ENCODE peak calls at places on chromosomes 2 and 18, in eight cellular contexts. Y is hepatocyte, U is H1, X is Caco-2, L is upper lobe of left lung, Z is adrenal gland, T is lower lobe of right lung, W is Peyer's patch. P is an unnamed sample.

GRCh38 chr2:20880221-20880771 is 57.4 kb upstream of the LDAH start:
- DNase-seq in L (no peak), Y (no peak), U (no peak), W (no peak), T (no peak), X (peak; percentile 10), Z (no peak), P (no peak)

GRCh38 chr2:14256890-14257289 is 375.6 kb upstream of the LRATD1 start:
- DNase-seq in Y (no peak), U (no peak), L (no peak), W (no peak), X (no peak), T (no peak), Z (no peak), P (no peak)

GRCh38 chr2:235669269-235669831 is 175.5 kb downstream of the AGAP1 start:
- DNase-seq in Y (peak; percentile 88), X (peak; percentile 84), L (peak; percentile 46), U (peak; percentile 95), T (peak; percentile 72), W (peak; percentile 82), Z (no peak), P (no peak)

GRCh38 chr2:145601306-145601925 is 1081.5 kb upstream of the ZEB2 start:
- DNase-seq in Y (no peak), T (no peak), Z (no peak), W (no peak), L (no peak), X (no peak), U (no peak), P (no peak)

GRCh38 chr18:21853020-21853419 is 112.4 kb downstream of the MIB1 start:
- DNase-seq in W (no peak), T (no peak), Z (no peak), Y (no peak), L (no peak), X (no peak), U (no peak), P (no peak)

GRCh38 chr18:53375641-53376040 is 848.8 kb downstream of the MBD2 start:
- DNase-seq in W (no peak), Z (no peak), X (no peak), L (peak; percentile 86), T (peak; percentile 59), U (no peak), Y (peak; percentile 32), P (no peak)

GRCh38 chr2:180012523-180012922 is 5.4 kb upstream of the CWC22 start:
- DNase-seq in U (no peak), W (no peak), L (no peak), Y (no peak), X (no peak), Z (no peak), T (no peak), P (no peak)

GRCh38 chr2:60939622-60940021 is 58.2 kb downstream of the REL start:
- DNase-seq in Z (no peak), X (no peak), T (no peak), W (no peak), U (no peak), Y (no peak), L (no peak), P (no peak)

GRCh38 chr2:3666613-3666975 is 8.6 kb downstream of the ALLC start:
- DNase-seq in T (no peak), Y (no peak), U (no peak), L (no peak), Z (no peak), W (no peak), X (no peak), P (no peak)

GRCh38 chr2:199460808-199461454 is 3.2 kb upstream of the SATB2 start:
- DNase-seq in L (no peak), X (no peak), Y (no peak), T (no peak), U (no peak), W (no peak), Z (no peak), P (no peak)

GRCh38 chr2:187959821-187960220 is 331.9 kb upstream of the GULP1 start:
- DNase-seq in X (no peak), T (no peak), Z (no peak), L (no peak), Y (no peak), W (no peak), U (no peak), P (no peak)

GRCh38 chr18:67145586-67146292 is 370.8 kb downstream of the DSEL start:
- DNase-seq in L (no peak), X (peak; percentile 22), Y (peak; percentile 32), T (no peak), W (no peak), Z (no peak), U (no peak), P (no peak)

GRCh38 chr2:29749843-29750242 is 171.5 kb downstream of the ALK start:
- DNase-seq in W (no peak), U (no peak), Z (no peak), Y (no peak), T (no peak), L (peak; percentile 67), X (no peak), P (no peak)

GRCh38 chr2:192357216-192357615 is 162.5 kb upstream of the TMEFF2 start:
- DNase-seq in W (no peak), U (no peak), T (no peak), Y (no peak), L (no peak), X (no peak), Z (no peak), P (no peak)

GRCh38 chr2:148794558-148794957 is 80.5 kb upstream of the KIF5C start:
- DNase-seq in Z (no peak), T (no peak), W (no peak), L (no peak), U (no peak), Y (no peak), X (no peak), P (no peak)

GRCh38 chr18:48792141-48792540 is 158.6 kb downstream of the SMAD7 start:
- DNase-seq in Z (peak; percentile 36), X (no peak), T (peak; percentile 14), U (no peak), W (peak; percentile 24), Y (no peak), L (peak; percentile 9), P (peak; percentile 50)

GRCh38 chr2:62045017-62045543 is 139.6 kb downstream of the COMMD1 start:
- DNase-seq in T (no peak), L (no peak), Y (no peak), Z (no peak), W (no peak), X (no peak), U (no peak), P (no peak)

GRCh38 chr2:24546668-24547067 is 55.6 kb downstream of the NCOA1 start:
- DNase-seq in X (no peak), U (no peak), W (no peak), L (no peak), Y (no peak), T (no peak), Z (no peak), P (no peak)

GRCh38 chr2:197799072-197799471 is 5.3 kb upstream of the PLCL1 start:
- DNase-seq in Z (no peak), U (no peak), L (no peak), T (no peak), Y (no peak), W (no peak), X (no peak), P (no peak)

GRCh38 chr2:188422726-188423125 is 131.1 kb downstream of the GULP1 start:
- DNase-seq in W (no peak), X (no peak), U (no peak), Y (no peak), Z (no peak), L (no peak), T (no peak), P (no peak)

GRCh38 chr18:61765097-61765496 is 127.7 kb downstream of the RNF152 start:
- DNase-seq in L (no peak), Y (no peak), U (no peak), Z (no peak), W (no peak), T (no peak), X (no peak), P (no peak)

DNA sequence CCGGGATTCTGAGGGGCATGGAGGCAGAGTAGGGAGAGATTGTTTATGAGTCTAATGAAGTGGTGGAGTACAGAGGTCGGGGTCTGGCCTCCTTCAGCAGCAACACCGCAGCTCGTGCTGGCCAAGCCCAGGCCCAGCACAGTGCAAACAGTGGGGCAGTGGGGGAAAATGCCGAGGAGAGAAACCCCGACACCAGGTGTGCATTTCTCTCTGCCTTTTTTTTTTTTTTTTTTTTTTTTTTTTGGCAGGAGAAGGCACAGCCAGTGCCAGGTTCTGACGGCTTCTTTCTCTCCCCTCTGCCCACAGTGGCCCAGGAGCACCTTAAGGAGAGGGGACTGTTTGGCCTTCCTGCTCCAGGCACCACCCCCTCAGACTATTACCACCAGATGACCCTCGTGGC is 219.3 kb downstream of the GLI2 start:
- DNase-seq in X (no peak), W (no peak), T (no peak), Z (no peak), U (no peak), Y (no peak), L (no peak), P (no peak)
- H3K36me3 ChIP-seq in X (no peaks in the 10 kb centered on the region), W (no peaks in the 10 kb centered on the region), T (no peaks in the 10 kb centered on the region), Z (no peaks in the 10 kb centered on the region), U (no peaks in the 10 kb centered on the region), Y (no peaks in the 10 kb centered on the region), L (no peaks in the 10 kb centered on the region), P (no peaks in the 10 kb centered on the region)

DNA sequence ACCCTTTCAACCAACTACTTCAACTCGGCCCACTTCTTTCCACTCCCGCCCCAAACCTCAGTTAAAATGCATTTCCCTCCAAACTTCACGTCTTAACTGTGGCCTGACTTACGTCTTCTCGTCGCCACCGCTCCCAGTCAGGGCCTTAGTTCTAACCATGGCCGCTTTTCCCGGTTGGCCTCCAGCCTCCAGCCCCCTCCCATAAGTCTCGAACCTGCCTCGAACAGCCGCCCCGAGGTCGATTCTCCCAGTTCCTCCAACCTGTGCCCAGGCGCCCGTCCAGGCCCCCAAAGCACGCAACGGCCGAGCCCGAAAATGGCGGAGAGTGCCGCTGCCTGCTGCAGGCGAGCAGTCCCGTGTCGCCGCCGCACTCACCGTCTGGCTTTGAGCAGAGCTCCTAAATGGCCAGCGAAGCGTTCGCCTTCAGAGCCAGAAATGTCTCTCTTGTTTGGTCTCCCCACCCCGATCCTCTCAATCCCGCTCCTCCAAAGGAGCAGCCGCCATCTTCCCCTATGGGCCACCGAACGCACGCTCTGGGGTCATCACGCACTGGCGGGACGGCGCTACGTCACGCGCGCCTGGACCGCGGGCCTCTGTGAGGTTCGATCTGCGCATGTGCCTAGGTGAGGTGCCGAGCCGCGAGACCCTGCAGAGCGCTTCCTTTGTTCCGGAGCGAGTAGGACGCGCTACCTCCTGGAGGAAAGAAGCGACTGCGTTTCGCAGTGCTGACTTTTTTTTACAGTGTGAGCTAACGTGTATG is at the start of gene WDR33:
- DNase-seq in X (peak; percentile 95), U (peak; percentile 94), T (peak; percentile 95), Z (peak; percentile 95), Y (peak; percentile 97), W (peak; percentile 94), L (peak; percentile 96), P (peak; percentile 86)
- TF ChIP-seq CTCF in X (no peak), U (peak; percentile 30), T (no peak), Z (peak; percentile 15), Y (peak; percentile 34), W (peak; percentile 35), L (peak; percentile 24), P (peak; percentile 18)

GRCh38 chr2:223888251-223888650 is 50.9 kb upstream of the AP1S3 start:
- DNase-seq in X (no peak), Z (no peak), W (no peak), L (no peak), Y (no peak), U (peak; percentile 35), T (no peak), P (no peak)
- H3K36me3 ChIP-seq in X (peaks cover 4% of the 10 kb centered on the region), Z (no peaks in the 10 kb centered on the region), W (no peaks in the 10 kb centered on the region), L (peaks cover 10% of the 10 kb centered on the region), Y (no peaks in the 10 kb centered on the region), U (peaks cover 26% of the 10 kb centered on the region), T (peaks cover 89% of the 10 kb centered on the region), P (peaks cover 47% of the 10 kb centered on the region)

GRCh38 chr18:12744103-12744502 is 41.3 kb downstream of the PSMG2 start:
- DNase-seq in Y (peak; percentile 53), U (no peak), L (no peak), Z (no peak), W (no peak), T (no peak), X (peak; percentile 38), P (no peak)
- TF ChIP-seq CTCF in Y (peak; percentile 69), U (peak; percentile 20), L (no peak), Z (peak; percentile 61), W (peak; percentile 61), T (peak; percentile 58), X (peak; percentile 31), P (peak; percentile 64)

P was measured in right atrium auricular region.